ENCODE peak calls at places on chromosomes 12 and 14, in nine cellular contexts. R is CD8-positive, alpha-beta T cell; I is fibroblast of lung; S is neural progenitor cell; T is upper lobe of left lung; Y is endodermal cell; V is WTC11; E is dorsolateral prefrontal cortex; G is esophagus squamous epithelium. A is an unnamed sample.

GRCh38 chr12:45914090-45914489 is 76.3 kb downstream of the SCAF11 start:
- DNase-seq in R (no peak), I (peak; percentile 84), S (peak; percentile 14), T (no peak), Y (peak; percentile 75), V (no peak), E (no peak), G (no peak), A (no peak)

GRCh38 chr12:112537710-112538396 is 119.1 kb downstream of the PTPN11 start:
- DNase-seq in R (no peak), I (peak; percentile 37), S (peak; percentile 29), T (peak; percentile 27), Y (peak; percentile 91), V (peak; percentile 33), E (no peak), G (no peak), A (no peak)

GRCh38 chr12:110279976-110280783 is 867 bp upstream of the ATP2A2 start:
- DNase-seq in R (peak; percentile 21), I (peak; percentile 52), S (peak; percentile 27), T (peak; percentile 39), Y (peak; percentile 87), V (peak; percentile 59), E (no peak), G (no peak), A (peak; percentile 18)

GRCh38 chr12:122517877-122518276 is 8.9 kb downstream of the RSRC2 start:
- DNase-seq in R (no peak), I (peak; percentile 99), S (no peak), T (no peak), Y (peak; percentile 52), V (no peak), E (no peak), G (no peak), A (no peak)

GRCh38 chr14:29925736-29926135 is 1.9 kb downstream of the PRKD1 start:
- DNase-seq in R (no peak), I (peak; percentile 61), S (peak; percentile 23), T (no peak), Y (no peak), V (no peak), E (no peak), G (no peak), A (no peak)

GRCh38 chr14:49977126-49977841 is 84.4 kb downstream of the ARF6 start:
- DNase-seq in R (no peak), I (no peak), S (no peak), T (no peak), Y (no peak), V (no peak), E (no peak), G (no peak), A (no peak)

GRCh38 chr14:100173353-100173752 is 13.9 kb upstream of the DEGS2 start:
- DNase-seq in R (no peak), I (no peak), S (no peak), T (no peak), Y (no peak), V (no peak), E (no peak), G (no peak), A (no peak)

GRCh38 chr12:46559311-46559710 is 186.7 kb upstream of the SLC38A2 start:
- DNase-seq in R (no peak), I (peak; percentile 71), S (no peak), T (no peak), Y (no peak), V (no peak), E (no peak), G (no peak), A (no peak)

GRCh38 chr12:121961195-121961879 is 42.9 kb downstream of the CFAP251 start:
- DNase-seq in R (no peak), I (no peak), S (no peak), T (no peak), Y (peak; percentile 9), V (no peak), E (no peak), G (no peak), A (no peak)

GRCh38 chr12:48592591-48593086 is 22.8 kb upstream of the LALBA start:
- DNase-seq in R (no peak), I (no peak), S (no peak), T (no peak), Y (no peak), V (no peak), E (no peak), G (no peak), A (no peak)

DNA sequence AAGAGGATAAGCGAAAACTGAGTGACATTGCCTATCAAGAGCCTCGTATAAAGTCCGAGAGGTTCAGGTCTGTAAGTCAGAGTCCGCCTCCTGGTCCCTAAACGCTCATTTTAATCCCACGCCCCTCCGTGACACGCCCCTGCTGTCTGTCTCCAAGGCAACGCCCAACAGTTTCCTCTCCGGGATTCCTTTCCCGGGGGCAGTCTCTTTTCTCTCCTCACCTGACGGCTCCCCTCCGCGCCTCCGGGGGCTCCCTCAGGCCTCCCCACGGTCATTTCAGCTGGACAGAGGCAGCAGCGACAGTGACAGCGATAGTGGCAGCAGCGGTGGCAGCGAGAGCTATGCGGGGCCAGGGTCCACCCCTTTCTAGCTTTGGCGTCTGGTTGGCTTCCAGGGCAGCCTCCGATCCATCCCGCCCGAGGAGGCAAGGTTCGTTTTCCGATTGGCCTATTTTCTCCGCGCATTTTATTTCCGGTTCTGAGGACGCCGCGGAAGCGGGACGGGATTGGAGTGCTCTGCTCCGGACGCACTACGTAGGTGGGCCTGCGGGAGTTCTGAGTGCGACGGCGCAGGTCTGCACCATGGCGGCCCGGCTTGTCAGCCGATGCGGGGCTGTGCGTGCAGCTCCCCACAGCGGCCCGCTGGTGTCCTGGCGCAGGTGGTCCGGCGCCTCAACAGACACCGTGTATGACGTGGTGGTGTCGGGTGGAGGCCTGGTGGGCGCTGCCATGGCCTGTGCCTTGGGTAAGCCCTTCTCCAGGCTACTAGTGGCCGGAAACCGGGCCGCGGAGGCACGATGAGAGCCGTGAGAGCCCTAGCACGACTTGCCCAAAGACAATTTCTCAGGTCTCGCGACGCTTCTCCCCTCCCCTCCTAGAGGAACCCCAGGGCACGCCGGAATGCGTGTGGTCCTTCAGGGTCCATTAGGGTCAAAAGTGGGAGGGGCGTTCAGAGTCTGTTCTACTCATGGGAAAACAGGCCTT is at the start of the genes COQ6 and FAM161B:
- DNase-seq in R (peak; percentile 85), I (peak; percentile 97), S (peak; percentile 97), T (peak; percentile 96), Y (peak; percentile 98), V (peak; percentile 90), E (peak; percentile 96), G (peak; percentile 54), A (peak; percentile 81)
- TF ChIP-seq CTCF in R (no peak), I (peak; percentile 11), S (peak; percentile 30), T (peak; percentile 13), Y (no peak), V (no peak), E (peak; percentile 30), G (peak; percentile 6), A (peak; percentile 32)

GRCh38 chr12:118548887-118549286 is 172.5 kb downstream of the SUDS3 start:
- DNase-seq in R (no peak), I (no peak), S (no peak), T (no peak), Y (no peak), V (no peak), E (no peak), G (no peak), A (no peak)
- TF ChIP-seq CTCF in R (no peak), I (no peak), S (no peak), T (no peak), Y (no peak), V (no peak), E (no peak), G (no peak), A (no peak)

GRCh38 chr14:68789798-68790655 is 2.8 kb downstream of the ZFP36L1 start:
- DNase-seq in R (no peak), I (no peak), S (peak; percentile 26), T (no peak), Y (peak; percentile 59), V (no peak), E (no peak), G (no peak), A (no peak)
- TF ChIP-seq CTCF in R (no peak), I (no peak), S (no peak), T (no peak), Y (no peak), V (no peak), E (no peak), G (no peak), A (no peak)

GRCh38 chr12:28190321-28191017 is at the start of gene CCDC91:
- DNase-seq in R (peak; percentile 85), I (peak; percentile 79), S (peak; percentile 79), T (peak; percentile 90), Y (peak; percentile 92), V (peak; percentile 73), E (peak; percentile 90), G (peak; percentile 45), A (peak; percentile 93)
- TF ChIP-seq CTCF in R (no peak), I (no peak), S (no peak), T (peak; percentile 35), Y (no peak), V (no peak), E (no peak), G (no peak), A (peak; percentile 23)

DNA sequence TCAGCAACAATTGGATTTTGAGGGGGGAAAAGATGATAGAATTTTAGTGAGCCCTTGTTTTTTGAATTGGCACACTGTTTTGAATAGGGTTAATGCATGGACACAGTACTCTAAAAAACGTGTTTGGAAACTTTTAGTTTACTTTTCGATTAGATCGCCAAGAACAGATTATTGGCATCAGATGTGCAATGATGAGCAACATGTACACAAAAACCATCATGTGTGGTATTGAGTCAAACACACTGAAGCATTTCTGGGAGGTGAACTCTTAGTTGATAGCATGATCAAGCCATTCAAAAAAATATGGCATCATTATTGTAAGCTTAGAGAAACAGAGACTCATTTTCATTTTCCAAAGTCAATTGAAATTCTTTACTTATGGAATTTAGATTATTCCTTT is 329.2 kb downstream of the ADAMTS20 start:
- DNase-seq in R (no peak), I (no peak), S (no peak), T (no peak), Y (no peak), V (no peak), E (no peak), G (no peak), A (no peak)
- TF ChIP-seq CTCF in R (no peak), I (no peak), S (no peak), T (no peak), Y (no peak), V (no peak), E (no peak), G (no peak), A (no peak)

DNA sequence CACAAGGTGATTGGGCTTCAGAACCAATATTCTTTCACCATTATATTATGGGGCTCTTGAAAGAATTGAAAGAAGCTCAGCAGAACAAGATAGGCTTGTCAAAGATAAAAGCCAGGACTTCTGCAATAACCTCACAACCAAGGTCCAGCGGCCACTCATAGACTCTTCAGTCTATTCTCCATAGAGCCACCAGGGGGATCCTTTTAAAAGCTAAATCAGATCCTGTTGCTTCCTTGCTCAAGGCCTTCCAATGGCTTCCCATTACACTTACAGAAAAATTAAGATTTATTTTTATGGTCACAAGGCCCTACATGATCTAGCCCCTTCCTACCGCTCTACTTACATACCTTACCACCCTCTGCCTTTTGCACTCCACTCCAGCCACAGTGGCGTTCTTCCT is 169.6 kb downstream of the C12orf42 start:
- DNase-seq in R (no peak), I (no peak), S (peak; percentile 50), T (no peak), Y (peak; percentile 72), V (peak; percentile 23), E (no peak), G (no peak), A (no peak)
- TF ChIP-seq CTCF in R (no peak), I (no peak), S (peak; percentile 60), T (no peak), Y (peak; percentile 85), V (peak; percentile 61), E (no peak), G (peak; percentile 11), A (peak; percentile 59)

A was measured in progenitor cell of endocrine pancreas.